ENCODE peak calls at places on chromosomes 11 and 22, in six cellular contexts. C is pancreas; H is stimulated activated CD8-positive, alpha-beta memory T cell treated with anti-CD3 and anti-CD28 coated beads, Interleukin-15, amount 100 ng/mL, for 1 hour; P is HT1080; F is dorsolateral prefrontal cortex; W is transverse colon. U is an unnamed sample.

GRCh38 chr11:66222358-66223149 is 45.9 kb upstream of the RAB1B start:
- DNase-seq in C (peak), H (peak), P (peak), F (peak), W (peak), U (peak)

GRCh38 chr11:78446210-78446609 is 28.6 kb upstream of the GAB2 start:
- DNase-seq in C (no peak), H (no peak), P (no peak), F (no peak), W (no peak), U (no peak)

GRCh38 chr11:59191095-59191494 is 19.2 kb downstream of the DTX4 start:
- DNase-seq in C (no peak), H (no peak), P (no peak), F (no peak), W (peak), U (no peak)

GRCh38 chr22:48827904-48828555 is 999.6 kb downstream of the BRD1 start:
- DNase-seq in C (peak), H (no peak), P (no peak), F (no peak), W (no peak), U (no peak)

GRCh38 chr11:116471608-116472007 is 301.2 kb downstream of the BUD13 start:
- DNase-seq in C (no peak), H (no peak), P (peak), F (no peak), W (no peak), U (no peak)

GRCh38 chr22:20747223-20747622 is 26.7 kb upstream of the SERPIND1 start:
- DNase-seq in C (no peak), H (no peak), P (no peak), F (no peak), W (no peak), U (no peak)

GRCh38 chr11:61742391-61742790 is 10.0 kb upstream of the MYRF start:
- DNase-seq in C (no peak), H (no peak), P (no peak), F (no peak), W (peak), U (no peak)

GRCh38 chr11:8834379-8834778 is 76.6 kb upstream of the AKIP1 start:
- DNase-seq in C (no peak), H (no peak), P (no peak), F (no peak), W (no peak), U (no peak)

GRCh38 chr22:47152938-47153337 is 390.5 kb downstream of the TBC1D22A start:
- DNase-seq in C (no peak), H (no peak), P (no peak), F (no peak), W (no peak), U (no peak)

GRCh38 chr11:93652161-93652597 is 9.3 kb upstream of the CEP295 start:
- DNase-seq in C (no peak), H (no peak), P (peak), F (no peak), W (no peak), U (peak)

GRCh38 chr11:69123593-69124545 is 31.9 kb upstream of the SMIM38 start:
- DNase-seq in C (peak), H (no peak), P (no peak), F (no peak), W (no peak), U (no peak)

GRCh38 chr22:19576460-19577421 is 52.5 kb upstream of the CLDN5 start:
- DNase-seq in C (no peak), H (peak), P (peak), F (no peak), W (no peak), U (no peak)

GRCh38 chr11:18312663-18313420 is 9.1 kb downstream of the HPS5 start:
- DNase-seq in C (no peak), H (no peak), P (no peak), F (no peak), W (no peak), U (no peak)

GRCh38 chr11:95831198-95831883 is 41.0 kb downstream of the CEP57 start:
- DNase-seq in C (no peak), H (no peak), P (peak), F (no peak), W (no peak), U (no peak)

GRCh38 chr11:126334665-126335462 is 20.6 kb upstream of the ST3GAL4 start:
- DNase-seq in C (peak), H (no peak), P (peak), F (no peak), W (no peak), U (no peak)

GRCh38 chr11:46392421-46393230 is 1.1 kb upstream of the CHRM4 start:
- DNase-seq in C (peak), H (peak), P (peak), F (peak), W (peak), U (peak)

GRCh38 chr11:118098996-118099837 is 12.5 kb upstream of the SMIM35 start:
- DNase-seq in C (peak), H (no peak), P (no peak), F (peak), W (no peak), U (no peak)

GRCh38 chr11:58391879-58392278 is 14.8 kb downstream of the OR5B3 start:
- DNase-seq in C (no peak), H (no peak), P (no peak), F (no peak), W (no peak), U (no peak)

GRCh38 chr22:38257650-38258246 is 15.1 kb downstream of the TMEM184B start:
- DNase-seq in C (peak), H (no peak), P (no peak), F (no peak), W (peak), U (no peak)

GRCh38 chr11:128470081-128470480 is 117.3 kb downstream of the ETS1 start:
- DNase-seq in C (no peak), H (no peak), P (no peak), F (no peak), W (no peak), U (no peak)

GRCh38 chr11:8357891-8358566 is 94.4 kb upstream of the LMO1 start:
- DNase-seq in C (peak), H (no peak), P (no peak), F (no peak), W (no peak), U (peak)

GRCh38 chr11:63880031-63880841 is 36.7 kb downstream of the RCOR2 start:
- DNase-seq in C (no peak), H (no peak), P (peak), F (peak), W (no peak), U (no peak)

GRCh38 chr22:27983361-27983791 is 64.3 kb upstream of the PITPNB start:
- DNase-seq in C (no peak), H (no peak), P (no peak), F (no peak), W (no peak), U (no peak)

GRCh38 chr11:70710192-70710965 is 312.1 kb downstream of the CTTN start:
- DNase-seq in C (no peak), H (no peak), P (no peak), F (no peak), W (no peak), U (no peak)

GRCh38 chr11:9525116-9525515 is 48.4 kb upstream of the WEE1 start:
- DNase-seq in C (no peak), H (no peak), P (no peak), F (no peak), W (no peak), U (no peak)

GRCh38 chr11:2449548-2450320 is 4.9 kb downstream of the KCNQ1 start:
- DNase-seq in C (peak), H (no peak), P (no peak), F (no peak), W (no peak), U (no peak)

GRCh38 chr22:49554741-49555140 is 272.9 kb downstream of the BRD1 start:
- DNase-seq in C (peak), H (no peak), P (no peak), F (no peak), W (peak), U (no peak)

GRCh38 chr11:119699227-119699626 is 29.8 kb downstream of the NECTIN1 start:
- DNase-seq in C (no peak), H (no peak), P (no peak), F (no peak), W (peak), U (no peak)

GRCh38 chr11:74257934-74258553 is 53.4 kb downstream of the P4HA3 start:
- DNase-seq in C (no peak), H (no peak), P (no peak), F (no peak), W (peak), U (no peak)

GRCh38 chr22:25496396-25497064 is 67.9 kb upstream of the GRK3 start:
- DNase-seq in C (no peak), H (no peak), P (no peak), F (no peak), W (no peak), U (no peak)

GRCh38 chr22:20131593-20131855 is at the start of gene ZDHHC8:
- DNase-seq in C (peak), H (peak), P (no peak), F (no peak), W (peak), U (no peak)

GRCh38 chr11:118142809-118143208 is 9.8 kb downstream of the SCN4B start:
- DNase-seq in C (no peak), H (no peak), P (no peak), F (no peak), W (peak), U (no peak)

GRCh38 chr22:33873186-33873585 is 47.1 kb downstream of the LARGE1 start:
- DNase-seq in C (no peak), H (no peak), P (no peak), F (no peak), W (no peak), U (no peak)

U was measured in SK-N-DZ.